ENCODE peak calls at places on chromosomes 16 and 17, in four cellular contexts. J is A549, R is left lung, V is cardiac muscle cell. P is an unnamed sample. For H3K9me3 and H3K4me1, the result is how much of the 10 kb centered on the place peaks cover.

GRCh38 chr17:9261059-9262029 is 240.0 kb downstream of the NTN1 start:
- DNase-seq in J (no peak), R (no peak), V (no peak), P (no peak)

GRCh38 chr16:15401972-15402371 is 6.4 kb downstream of the MPV17L start:
- DNase-seq in J (no peak), R (no peak), V (no peak), P (no peak)

GRCh38 chr17:61570118-61570517 is 20.9 kb downstream of the NACA2 start:
- DNase-seq in J (peak), R (no peak), V (peak), P (no peak)

GRCh38 chr17:29209073-29209472 is 28.9 kb upstream of the MYO18A start:
- DNase-seq in J (no peak), R (no peak), V (no peak), P (no peak)

GRCh38 chr17:910503-911194 is 68.9 kb downstream of the NXN start:
- DNase-seq in J (no peak), R (no peak), V (no peak), P (no peak)

GRCh38 chr17:65088621-65089385 is 32.3 kb upstream of the GNA13 start:
- DNase-seq in J (no peak), R (no peak), V (no peak), P (no peak)

GRCh38 chr16:24609740-24610420 is 70.5 kb downstream of the RBBP6 start:
- DNase-seq in J (no peak), R (peak), V (peak), P (no peak)

GRCh38 chr17:78838574-78839005 is 2.0 kb downstream of the USP36 start:
- DNase-seq in J (no peak), R (no peak), V (no peak), P (no peak)

GRCh38 chr16:4840984-4841383 is 6.1 kb downstream of the GLYR1 start:
- DNase-seq in J (no peak), R (no peak), V (no peak), P (no peak)

GRCh38 chr16:17397499-17397891 is 73.3 kb downstream of the XYLT1 start:
- DNase-seq in J (peak), R (no peak), V (peak), P (no peak)

GRCh38 chr16:30551781-30552180 is 6.4 kb downstream of the ZNF764 start:
- DNase-seq in J (no peak), R (peak), V (no peak), P (no peak)

GRCh38 chr16:15440852-15441251 is 6.5 kb downstream of the BMERB1 start:
- DNase-seq in J (peak), R (no peak), V (peak), P (no peak)

GRCh38 chr17:63309021-63309420 is 137.1 kb downstream of the CYB561 start:
- DNase-seq in J (peak), R (no peak), V (peak), P (no peak)

GRCh38 chr16:8474576-8474975 is 115.7 kb downstream of the TMEM114 start:
- DNase-seq in J (no peak), R (no peak), V (no peak), P (no peak)

GRCh38 chr16:31023252-31023602 is 10.1 kb upstream of the STX4 start:
- DNase-seq in J (no peak), R (no peak), V (no peak), P (no peak)

GRCh38 chr16:49701867-49702494 is 153.9 kb downstream of the ZNF423 start:
- DNase-seq in J (no peak), R (no peak), V (peak), P (peak)

GRCh38 chr16:81448154-81449131 is 3.8 kb downstream of the CMIP start:
- DNase-seq in J (no peak), R (no peak), V (no peak), P (no peak)

GRCh38 chr17:50221500-50222480 is 20.4 kb upstream of the COL1A1 start:
- DNase-seq in J (no peak), R (peak), V (peak), P (no peak)

GRCh38 chr17:2172447-2172938 is 117.6 kb downstream of the HIC1 start:
- DNase-seq in J (peak), R (no peak), V (peak), P (no peak)

GRCh38 chr16:57540906-57541753 is 1.3 kb upstream of the ADGRG5 start:
- DNase-seq in J (no peak), R (no peak), V (no peak), P (no peak)

GRCh38 chr17:4601326-4601725 is 17.0 kb downstream of the SMTNL2 start:
- DNase-seq in J (no peak), R (no peak), V (no peak), P (no peak)

GRCh38 chr17:28828294-28829040 is 14.1 kb downstream of the FAM222B start:
- DNase-seq in J (no peak), R (peak), V (no peak), P (no peak)

GRCh38 chr16:80557037-80557436 is 16.2 kb downstream of the DYNLRB2 start:
- DNase-seq in J (no peak), R (no peak), V (no peak), P (no peak)

GRCh38 chr17:27878776-27879562 is 14.2 kb downstream of the LYRM9 start:
- DNase-seq in J (no peak), R (no peak), V (peak), P (no peak)

GRCh38 chr17:39704821-39705551 is 5.1 kb downstream of the ERBB2 start:
- DNase-seq in J (peak), R (peak), V (peak), P (no peak)

GRCh38 chr17:22703786-22704441 is 1011.6 kb downstream of the KCNJ18 start:
- DNase-seq in J (peak), R (no peak), V (no peak), P (no peak)

GRCh38 chr17:68840073-68840472 is 115.1 kb downstream of the ABCA8 start:
- DNase-seq in J (no peak), R (no peak), V (no peak), P (no peak)

GRCh38 chr16:12845282-12845681 is 41.6 kb upstream of the CPPED1 start:
- DNase-seq in J (no peak), R (no peak), V (no peak), P (no peak)

GRCh38 chr17:81004336-81005015 is 12.8 kb downstream of the CHMP6 start:
- DNase-seq in J (no peak), R (no peak), V (no peak), P (no peak)

GRCh38 chr17:49755681-49756283 is 8.1 kb downstream of the FAM117A start:
- DNase-seq in J (no peak), R (no peak), V (no peak), P (no peak)

GRCh38 chr17:45355087-45355486 is 38.3 kb upstream of the MAP3K14 start:
- DNase-seq in J (peak), R (no peak), V (no peak), P (no peak)

DNA sequence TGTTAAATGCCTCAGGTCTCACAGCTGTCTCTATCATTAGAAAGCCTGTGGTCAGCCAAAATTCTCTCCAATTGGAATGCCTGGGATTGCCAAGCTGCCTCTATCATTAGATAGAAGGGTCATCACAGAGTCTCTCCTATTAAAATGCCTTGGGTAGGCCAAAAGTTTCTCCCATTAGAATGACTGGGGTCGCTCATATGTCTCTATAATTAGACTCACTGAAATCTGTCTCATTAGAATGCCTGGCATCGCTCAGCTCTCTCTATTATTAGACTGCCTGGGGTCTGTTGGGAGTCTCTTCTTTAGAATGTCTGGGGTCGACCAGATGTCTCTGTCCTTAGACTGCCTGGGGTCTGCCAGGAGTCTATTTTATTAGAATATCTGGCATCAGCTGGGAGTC is 2265.1 kb downstream of the TP53TG3F start:
- DNase-seq in J (no peak), R (no peak), V (no peak), P (no peak)
- H3K9me3 ChIP-seq in J (under half), R (half or more), V (under half), P (under half)

GRCh38 chr17:83113381-83113780 is 34.0 kb downstream of the METRNL start:
- DNase-seq in J (no peak), R (no peak), V (no peak), P (no peak)
- H3K4me1 ChIP-seq in J (under half), R (under half), V (under half), P (under half)

DNA sequence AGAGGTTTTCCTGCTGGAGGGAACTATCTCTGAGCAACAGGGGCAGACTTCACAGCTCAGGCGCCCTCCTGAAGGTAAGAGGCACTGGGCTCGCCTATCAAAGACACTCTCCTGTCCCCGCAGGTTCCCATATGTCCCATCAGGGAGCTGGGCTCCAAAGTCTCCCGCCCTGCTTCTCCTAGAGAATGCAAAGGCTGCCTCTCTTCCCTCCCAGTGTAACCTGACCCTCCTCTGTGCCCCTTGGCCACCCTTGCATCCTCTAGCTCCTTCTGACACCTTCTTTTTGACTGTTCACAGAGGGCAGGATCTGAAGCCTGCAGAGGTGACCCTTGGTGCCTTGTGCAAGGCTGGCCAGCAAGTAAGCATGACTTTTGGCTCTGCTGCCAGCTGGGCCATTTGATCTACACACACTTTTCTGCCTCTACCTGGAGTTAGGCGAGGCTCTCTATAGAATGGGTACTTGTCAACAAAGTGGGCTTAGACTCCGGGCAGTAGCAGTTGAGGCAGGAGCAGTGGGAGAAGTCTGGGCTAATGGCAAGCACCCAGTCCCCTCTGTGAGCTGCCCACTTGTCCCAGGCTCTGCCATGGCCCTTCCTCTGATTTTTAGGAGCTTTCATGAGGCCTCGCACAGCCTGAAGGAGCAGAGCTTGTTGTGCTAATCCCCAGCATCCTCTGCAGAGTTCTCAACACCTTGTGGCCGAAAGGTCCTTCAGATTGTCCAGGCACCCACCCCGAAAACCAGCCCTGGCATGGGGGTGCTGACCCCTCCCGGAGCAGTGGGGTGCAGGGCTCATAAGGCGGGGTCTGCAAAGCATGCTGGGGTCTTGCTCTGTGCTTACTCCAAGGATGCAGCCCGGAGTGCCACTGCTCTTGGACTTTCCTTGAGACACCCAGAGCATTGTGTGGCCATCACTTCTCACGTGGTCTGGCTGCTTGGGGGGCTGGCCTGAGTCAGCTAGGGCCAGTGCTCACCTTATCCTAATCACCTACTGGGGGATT is 122.9 kb downstream of the METRNL start:
- DNase-seq in J (no peak), R (peak), V (no peak), P (no peak)
- H3K9me3 ChIP-seq in J (under half), R (under half), V (under half), P (under half)

GRCh38 chr16:10969615-10970014 is 25.3 kb downstream of the CLEC16A start:
- DNase-seq in J (no peak), R (no peak), V (no peak), P (no peak)
- H3K4me1 ChIP-seq in J (under half), R (under half), V (under half), P (under half)

P was measured in iPS DF 6.9.